ENCODE peak calls at places on chromosomes 4 and X, in eight cellular contexts. Q is ecto neural progenitor cell, T is SK-MEL-5, U is epithelial cell of esophagus, F is nephron progenitor cell, V is hypothalamus, J is NCI-H69, E is DMS53. B is an unnamed sample.

GRCh38 chrX:140298946-140299345 is 205.9 kb downstream of the SOX3 start:
- DNase-seq in Q (no peak), T (no peak), U (no peak), F (no peak), V (no peak), J (no peak), E (no peak), B (no peak)

GRCh38 chrX:40199704-40200103 is 101.9 kb upstream of the BCOR start:
- DNase-seq in Q (no peak), T (peak; percentile 53), U (no peak), F (no peak), V (no peak), J (peak; percentile 40), E (no peak), B (no peak)

GRCh38 chr4:109440948-109441347 is 7.3 kb downstream of the SEC24B start:
- DNase-seq in Q (no peak), T (no peak), U (peak; percentile 91), F (no peak), V (no peak), J (no peak), E (no peak), B (no peak)

GRCh38 chrX:139448996-139449395 is 81.5 kb upstream of the F9 start:
- DNase-seq in Q (no peak), T (no peak), U (peak; percentile 0), F (no peak), V (no peak), J (no peak), E (no peak), B (no peak)

GRCh38 chr4:83810428-83810827 is 274.5 kb downstream of the GPAT3 start:
- DNase-seq in Q (no peak), T (no peak), U (peak; percentile 33), F (no peak), V (no peak), J (no peak), E (no peak), B (no peak)

GRCh38 chrX:37921758-37922157 is 74.4 kb upstream of the DYNLT3 start:
- DNase-seq in Q (no peak), T (peak; percentile 81), U (peak; percentile 67), F (no peak), V (no peak), J (peak; percentile 40), E (no peak), B (no peak)

GRCh38 chr4:85792576-85792975 is 317.6 kb downstream of the ARHGAP24 start:
- DNase-seq in Q (no peak), T (no peak), U (no peak), F (no peak), V (no peak), J (no peak), E (no peak), B (no peak)

GRCh38 chr4:138891610-138892009 is 124.0 kb upstream of the NOCT start:
- DNase-seq in Q (no peak), T (no peak), U (no peak), F (no peak), V (no peak), J (peak; percentile 67), E (no peak), B (no peak)

GRCh38 chr4:785332-786073 is 40.4 kb downstream of the CPLX1 start:
- DNase-seq in Q (no peak), T (no peak), U (no peak), F (peak; percentile 37), V (no peak), J (no peak), E (no peak), B (no peak)

GRCh38 chr4:174658246-174658645 is 136.0 kb upstream of the HPGD start:
- DNase-seq in Q (no peak), T (no peak), U (no peak), F (no peak), V (no peak), J (no peak), E (no peak), B (no peak)

GRCh38 chr4:108814327-108814726 is 51.5 kb upstream of the ETNPPL start:
- DNase-seq in Q (no peak), T (no peak), U (no peak), F (no peak), V (no peak), J (no peak), E (no peak), B (no peak)

GRCh38 chr4:173135241-173135847 is 33.3 kb upstream of the GALNT7 start:
- DNase-seq in Q (no peak), T (no peak), U (peak; percentile 59), F (no peak), V (no peak), J (no peak), E (peak; percentile 9), B (no peak)

GRCh38 chrX:130110379-130111219 is at the start of gene ELF4:
- DNase-seq in Q (no peak), T (peak; percentile 30), U (peak; percentile 81), F (no peak), V (no peak), J (peak; percentile 82), E (peak; percentile 83), B (peak; percentile 58)

GRCh38 chrX:68060506-68061205 is 372.6 kb downstream of the OPHN1 start:
- DNase-seq in Q (no peak), T (no peak), U (no peak), F (no peak), V (no peak), J (no peak), E (no peak), B (no peak)

GRCh38 chrX:23598561-23598960 is 68.7 kb upstream of the PRDX4 start:
- DNase-seq in Q (no peak), T (no peak), U (no peak), F (no peak), V (no peak), J (no peak), E (no peak), B (no peak)

GRCh38 chr4:16206848-16207247 is 19.4 kb downstream of the TAPT1 start:
- DNase-seq in Q (no peak), T (no peak), U (no peak), F (no peak), V (no peak), J (peak; percentile 5), E (no peak), B (peak; percentile 16)

GRCh38 chr4:73811841-73812240 is 24.6 kb upstream of the CXCL6 start:
- DNase-seq in Q (no peak), T (peak; percentile 96), U (no peak), F (no peak), V (no peak), J (no peak), E (no peak), B (no peak)

GRCh38 chr4:125323547-125324100 is 8.9 kb downstream of the FAT4 start:
- DNase-seq in Q (no peak), T (no peak), U (peak; percentile 68), F (no peak), V (no peak), J (no peak), E (no peak), B (no peak)

GRCh38 chrX:133444196-133444595 is 28.9 kb upstream of the GPC4 start:
- DNase-seq in Q (no peak), T (no peak), U (peak; percentile 36), F (no peak), V (no peak), J (no peak), E (no peak), B (no peak)

GRCh38 chrX:39814391-39814790 is 283.4 kb downstream of the BCOR start:
- DNase-seq in Q (no peak), T (peak; percentile 55), U (no peak), F (no peak), V (no peak), J (peak; percentile 62), E (peak; percentile 60), B (peak; percentile 57)

GRCh38 chr4:127578967-127579366 is 53.8 kb upstream of the INTU start:
- DNase-seq in Q (no peak), T (no peak), U (no peak), F (no peak), V (no peak), J (no peak), E (no peak), B (no peak)

GRCh38 chr4:151541438-151542071 is 132.6 kb downstream of the FHIP1A start:
- DNase-seq in Q (no peak), T (no peak), U (peak; percentile 97), F (peak; percentile 12), V (no peak), J (peak; percentile 45), E (no peak), B (no peak)

GRCh38 chr4:145887241-145887964 is 51.2 kb downstream of the ZNF827 start:
- DNase-seq in Q (no peak), T (no peak), U (peak; percentile 31), F (no peak), V (no peak), J (no peak), E (no peak), B (no peak)

GRCh38 chrX:44101300-44101699 is 128.1 kb upstream of the NDP start:
- DNase-seq in Q (no peak), T (no peak), U (peak; percentile 62), F (no peak), V (no peak), J (no peak), E (no peak), B (no peak)

GRCh38 chr4:87811977-87812376 is 12.6 kb downstream of the IBSP start:
- DNase-seq in Q (no peak), T (no peak), U (no peak), F (no peak), V (no peak), J (no peak), E (no peak), B (no peak)

GRCh38 chr4:56506110-56506705 is 617 bp downstream of the ARL9 start:
- DNase-seq in Q (peak; percentile 60), T (no peak), U (no peak), F (peak; percentile 18), V (no peak), J (peak; percentile 28), E (peak; percentile 45), B (peak; percentile 21)

GRCh38 chr4:122548452-122548851 is 72.4 kb downstream of the IL21 start:
- DNase-seq in Q (no peak), T (no peak), U (peak; percentile 25), F (no peak), V (no peak), J (no peak), E (peak; percentile 58), B (no peak)

GRCh38 chr4:136687118-136687517 is 845.2 kb downstream of the PCDH18 start:
- DNase-seq in Q (no peak), T (peak; percentile 42), U (no peak), F (no peak), V (no peak), J (peak; percentile 2), E (peak; percentile 1), B (no peak)

GRCh38 chr4:158597879-158598596 is 73.6 kb downstream of the C4orf46 start:
- DNase-seq in Q (no peak), T (no peak), U (no peak), F (no peak), V (no peak), J (no peak), E (no peak), B (no peak)

GRCh38 chr4:132203618-132204017 is 945.5 kb upstream of the PCDH10 start:
- DNase-seq in Q (no peak), T (no peak), U (no peak), F (no peak), V (no peak), J (no peak), E (no peak), B (no peak)

GRCh38 chr4:41683321-41683720 is 65.2 kb downstream of the PHOX2B start:
- DNase-seq in Q (no peak), T (no peak), U (no peak), F (no peak), V (no peak), J (no peak), E (no peak), B (no peak)